ENCODE peak calls at places on chromosomes 2 and 18, in nine cellular contexts. One of them, this sample, is unnamed.

GRCh38 chr2:136399667-136400316 is 281.8 kb upstream of the CXCR4 start:
- DNase-seq in fibroblast of the aortic adventitia: no peak
- DNase-seq in HFF-Myc: no peak
- DNase-seq in RWPE1: peak; percentile 20
- DNase-seq in upper lobe of right lung: no peak
- DNase-seq in BJ: no peak
- DNase-seq in cardiac muscle cell: no peak
- DNase-seq in retinal pigment epithelial cell: no peak
- DNase-seq in astrocyte of the cerebellum: no peak
- DNase-seq in this sample: no peak

GRCh38 chr2:169415233-169415748 is 53.0 kb upstream of the LRP2 start:
- DNase-seq in fibroblast of the aortic adventitia: no peak
- DNase-seq in HFF-Myc: no peak
- DNase-seq in RWPE1: no peak
- DNase-seq in upper lobe of right lung: no peak
- DNase-seq in BJ: no peak
- DNase-seq in cardiac muscle cell: no peak
- DNase-seq in retinal pigment epithelial cell: no peak
- DNase-seq in astrocyte of the cerebellum: no peak
- DNase-seq in this sample: no peak

GRCh38 chr2:72051971-72052505 is 95.6 kb downstream of the CYP26B1 start:
- DNase-seq in fibroblast of the aortic adventitia: no peak
- DNase-seq in HFF-Myc: no peak
- DNase-seq in RWPE1: no peak
- DNase-seq in upper lobe of right lung: no peak
- DNase-seq in BJ: no peak
- DNase-seq in cardiac muscle cell: peak; percentile 30
- DNase-seq in retinal pigment epithelial cell: no peak
- DNase-seq in astrocyte of the cerebellum: no peak
- DNase-seq in this sample: no peak

GRCh38 chr2:240513544-240514287 is 44.1 kb downstream of the ANKMY1 start:
- DNase-seq in fibroblast of the aortic adventitia: peak; percentile 82
- DNase-seq in HFF-Myc: peak; percentile 48
- DNase-seq in RWPE1: peak; percentile 81
- DNase-seq in upper lobe of right lung: peak; percentile 93
- DNase-seq in BJ: peak; percentile 31
- DNase-seq in cardiac muscle cell: peak; percentile 85
- DNase-seq in retinal pigment epithelial cell: peak; percentile 17
- DNase-seq in astrocyte of the cerebellum: peak; percentile 44
- DNase-seq in this sample: peak; percentile 92

GRCh38 chr18:71426441-71426840 is 1117.7 kb downstream of the CBLN2 start:
- DNase-seq in fibroblast of the aortic adventitia: peak; percentile 6
- DNase-seq in HFF-Myc: no peak
- DNase-seq in RWPE1: no peak
- DNase-seq in upper lobe of right lung: no peak
- DNase-seq in BJ: no peak
- DNase-seq in cardiac muscle cell: no peak
- DNase-seq in retinal pigment epithelial cell: no peak
- DNase-seq in astrocyte of the cerebellum: no peak
- DNase-seq in this sample: no peak

GRCh38 chr2:160375037-160375436 is 118.6 kb downstream of the RBMS1 start:
- DNase-seq in fibroblast of the aortic adventitia: peak; percentile 73
- DNase-seq in HFF-Myc: no peak
- DNase-seq in RWPE1: no peak
- DNase-seq in upper lobe of right lung: no peak
- DNase-seq in BJ: no peak
- DNase-seq in cardiac muscle cell: peak; percentile 71
- DNase-seq in retinal pigment epithelial cell: no peak
- DNase-seq in astrocyte of the cerebellum: no peak
- DNase-seq in this sample: no peak

GRCh38 chr18:44693030-44693784 is 12.5 kb downstream of the SETBP1 start:
- DNase-seq in fibroblast of the aortic adventitia: peak; percentile 32
- DNase-seq in HFF-Myc: no peak
- DNase-seq in RWPE1: peak; percentile 26
- DNase-seq in upper lobe of right lung: no peak
- DNase-seq in BJ: no peak
- DNase-seq in cardiac muscle cell: no peak
- DNase-seq in retinal pigment epithelial cell: no peak
- DNase-seq in astrocyte of the cerebellum: no peak
- DNase-seq in this sample: no peak

GRCh38 chr2:98617149-98617548 is 8.8 kb downstream of the UNC50 start:
- DNase-seq in fibroblast of the aortic adventitia: no peak
- DNase-seq in HFF-Myc: no peak
- DNase-seq in RWPE1: no peak
- DNase-seq in upper lobe of right lung: no peak
- DNase-seq in BJ: no peak
- DNase-seq in cardiac muscle cell: no peak
- DNase-seq in retinal pigment epithelial cell: no peak
- DNase-seq in astrocyte of the cerebellum: no peak
- DNase-seq in this sample: no peak

GRCh38 chr2:135637456-135638087 is 104.1 kb upstream of the UBXN4 start:
- DNase-seq in fibroblast of the aortic adventitia: no peak
- DNase-seq in HFF-Myc: no peak
- DNase-seq in RWPE1: no peak
- DNase-seq in upper lobe of right lung: no peak
- DNase-seq in BJ: no peak
- DNase-seq in cardiac muscle cell: no peak
- DNase-seq in retinal pigment epithelial cell: no peak
- DNase-seq in astrocyte of the cerebellum: no peak
- DNase-seq in this sample: no peak

GRCh38 chr18:50268022-50268747 is 1.9 kb upstream of the CFAP53 start:
- DNase-seq in fibroblast of the aortic adventitia: peak; percentile 48
- DNase-seq in HFF-Myc: no peak
- DNase-seq in RWPE1: no peak
- DNase-seq in upper lobe of right lung: peak; percentile 92
- DNase-seq in BJ: no peak
- DNase-seq in cardiac muscle cell: peak; percentile 80
- DNase-seq in retinal pigment epithelial cell: peak; percentile 35
- DNase-seq in astrocyte of the cerebellum: no peak
- DNase-seq in this sample: peak; percentile 79

GRCh38 chr2:144785253-144785652 is 265.3 kb upstream of the ZEB2 start:
- DNase-seq in fibroblast of the aortic adventitia: no peak
- DNase-seq in HFF-Myc: no peak
- DNase-seq in RWPE1: no peak
- DNase-seq in upper lobe of right lung: peak; percentile 31
- DNase-seq in BJ: no peak
- DNase-seq in cardiac muscle cell: no peak
- DNase-seq in retinal pigment epithelial cell: no peak
- DNase-seq in astrocyte of the cerebellum: no peak
- DNase-seq in this sample: no peak

GRCh38 chr2:148603562-148603920 is 41.0 kb upstream of the EPC2 start:
- DNase-seq in fibroblast of the aortic adventitia: no peak
- DNase-seq in HFF-Myc: no peak
- DNase-seq in RWPE1: no peak
- DNase-seq in upper lobe of right lung: no peak
- DNase-seq in BJ: no peak
- DNase-seq in cardiac muscle cell: no peak
- DNase-seq in retinal pigment epithelial cell: no peak
- DNase-seq in astrocyte of the cerebellum: no peak
- DNase-seq in this sample: no peak

GRCh38 chr2:33033524-33034150 is 86.9 kb downstream of the LTBP1 start:
- DNase-seq in fibroblast of the aortic adventitia: peak; percentile 81
- DNase-seq in HFF-Myc: no peak
- DNase-seq in RWPE1: no peak
- DNase-seq in upper lobe of right lung: no peak
- DNase-seq in BJ: no peak
- DNase-seq in cardiac muscle cell: peak; percentile 75
- DNase-seq in retinal pigment epithelial cell: no peak
- DNase-seq in astrocyte of the cerebellum: peak; percentile 42
- DNase-seq in this sample: no peak

GRCh38 chr18:53380063-53380639 is 844.3 kb downstream of the MBD2 start:
- DNase-seq in fibroblast of the aortic adventitia: no peak
- DNase-seq in HFF-Myc: peak; percentile 2
- DNase-seq in RWPE1: peak; percentile 0
- DNase-seq in upper lobe of right lung: no peak
- DNase-seq in BJ: no peak
- DNase-seq in cardiac muscle cell: peak; percentile 54
- DNase-seq in retinal pigment epithelial cell: peak; percentile 7
- DNase-seq in astrocyte of the cerebellum: peak; percentile 46
- DNase-seq in this sample: no peak

GRCh38 chr2:164757934-164758695 is 83.5 kb downstream of the COBLL1 start:
- DNase-seq in fibroblast of the aortic adventitia: peak; percentile 80
- DNase-seq in HFF-Myc: no peak
- DNase-seq in RWPE1: no peak
- DNase-seq in upper lobe of right lung: no peak
- DNase-seq in BJ: peak; percentile 31
- DNase-seq in cardiac muscle cell: peak; percentile 85
- DNase-seq in retinal pigment epithelial cell: no peak
- DNase-seq in astrocyte of the cerebellum: peak; percentile 32
- DNase-seq in this sample: no peak

GRCh38 chr2:26470601-26471260 is 7.2 kb downstream of the OTOF start:
- DNase-seq in fibroblast of the aortic adventitia: no peak
- DNase-seq in HFF-Myc: no peak
- DNase-seq in RWPE1: no peak
- DNase-seq in upper lobe of right lung: no peak
- DNase-seq in BJ: no peak
- DNase-seq in cardiac muscle cell: no peak
- DNase-seq in retinal pigment epithelial cell: no peak
- DNase-seq in astrocyte of the cerebellum: no peak
- DNase-seq in this sample: no peak

GRCh38 chr2:14903709-14904374 is 271.3 kb downstream of the LRATD1 start:
- DNase-seq in fibroblast of the aortic adventitia: no peak
- DNase-seq in HFF-Myc: no peak
- DNase-seq in RWPE1: peak; percentile 12
- DNase-seq in upper lobe of right lung: peak; percentile 63
- DNase-seq in BJ: no peak
- DNase-seq in cardiac muscle cell: no peak
- DNase-seq in retinal pigment epithelial cell: no peak
- DNase-seq in astrocyte of the cerebellum: no peak
- DNase-seq in this sample: peak; percentile 22

GRCh38 chr2:239249781-239250180 is 151.0 kb downstream of the HDAC4 start:
- DNase-seq in fibroblast of the aortic adventitia: peak; percentile 71
- DNase-seq in HFF-Myc: peak; percentile 62
- DNase-seq in RWPE1: no peak
- DNase-seq in upper lobe of right lung: no peak
- DNase-seq in BJ: no peak
- DNase-seq in cardiac muscle cell: peak; percentile 84
- DNase-seq in retinal pigment epithelial cell: no peak
- DNase-seq in astrocyte of the cerebellum: no peak
- DNase-seq in this sample: no peak

GRCh38 chr18:48829443-48830149 is 121.2 kb downstream of the SMAD7 start:
- DNase-seq in fibroblast of the aortic adventitia: no peak
- DNase-seq in HFF-Myc: no peak
- DNase-seq in RWPE1: no peak
- DNase-seq in upper lobe of right lung: peak; percentile 42
- DNase-seq in BJ: no peak
- DNase-seq in cardiac muscle cell: no peak
- DNase-seq in retinal pigment epithelial cell: no peak
- DNase-seq in astrocyte of the cerebellum: no peak
- DNase-seq in this sample: no peak

GRCh38 chr2:233387667-233388528 is 33.6 kb downstream of the DGKD start:
- DNase-seq in fibroblast of the aortic adventitia: peak; percentile 98
- DNase-seq in HFF-Myc: peak; percentile 73
- DNase-seq in RWPE1: no peak
- DNase-seq in upper lobe of right lung: peak; percentile 86
- DNase-seq in BJ: peak; percentile 62
- DNase-seq in cardiac muscle cell: peak; percentile 98
- DNase-seq in retinal pigment epithelial cell: peak; percentile 90
- DNase-seq in astrocyte of the cerebellum: peak; percentile 94
- DNase-seq in this sample: peak; percentile 89

GRCh38 chr18:10057808-10058791 is 144.3 kb downstream of the VAPA start:
- DNase-seq in fibroblast of the aortic adventitia: peak; percentile 91
- DNase-seq in HFF-Myc: peak; percentile 85
- DNase-seq in RWPE1: peak; percentile 23
- DNase-seq in upper lobe of right lung: no peak
- DNase-seq in BJ: peak; percentile 73
- DNase-seq in cardiac muscle cell: peak; percentile 87
- DNase-seq in retinal pigment epithelial cell: no peak
- DNase-seq in astrocyte of the cerebellum: peak; percentile 80
- DNase-seq in this sample: no peak

GRCh38 chr2:106157416-106157815 is 36.7 kb downstream of the UXS1 start:
- DNase-seq in fibroblast of the aortic adventitia: no peak
- DNase-seq in HFF-Myc: no peak
- DNase-seq in RWPE1: no peak
- DNase-seq in upper lobe of right lung: no peak
- DNase-seq in BJ: no peak
- DNase-seq in cardiac muscle cell: no peak
- DNase-seq in retinal pigment epithelial cell: no peak
- DNase-seq in astrocyte of the cerebellum: no peak
- DNase-seq in this sample: no peak

DNA sequence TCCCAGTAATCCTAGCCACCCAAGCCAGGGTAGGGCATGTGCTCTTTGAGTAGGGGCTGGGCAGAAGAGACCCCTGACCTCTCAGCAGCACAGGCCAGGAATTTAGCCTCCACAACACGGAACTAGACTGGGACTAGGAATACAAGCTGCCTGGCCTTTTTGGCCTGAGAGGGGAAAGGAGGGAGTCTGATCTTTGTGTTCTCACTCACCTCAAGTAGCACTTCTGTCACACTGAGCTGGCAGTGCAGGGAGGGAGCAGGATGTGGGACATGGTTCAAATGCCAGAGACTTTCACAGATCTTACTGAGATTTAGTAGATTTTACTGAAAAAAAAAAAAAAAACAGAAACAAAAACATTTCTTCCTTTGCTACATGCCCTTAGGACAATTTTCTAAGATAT is 395.2 kb downstream of the CMPK2 start:
- DNase-seq in fibroblast of the aortic adventitia: no peak
- DNase-seq in HFF-Myc: no peak
- DNase-seq in RWPE1: no peak
- DNase-seq in upper lobe of right lung: no peak
- DNase-seq in BJ: no peak
- DNase-seq in cardiac muscle cell: no peak
- DNase-seq in retinal pigment epithelial cell: no peak
- DNase-seq in astrocyte of the cerebellum: no peak
- DNase-seq in this sample: no peak
- TF ChIP-seq CTCF in fibroblast of the aortic adventitia: no peak
- TF ChIP-seq CTCF in HFF-Myc: no peak
- TF ChIP-seq CTCF in RWPE1: no peak
- TF ChIP-seq CTCF in upper lobe of right lung: no peak
- TF ChIP-seq CTCF in BJ: no peak
- TF ChIP-seq CTCF in cardiac muscle cell: no peak
- TF ChIP-seq CTCF in retinal pigment epithelial cell: no peak
- TF ChIP-seq CTCF in astrocyte of the cerebellum: no peak
- TF ChIP-seq CTCF in this sample: no peak

GRCh38 chr2:222315443-222316121 is 16.8 kb upstream of the PAX3 start:
- DNase-seq in fibroblast of the aortic adventitia: no peak
- DNase-seq in HFF-Myc: no peak
- DNase-seq in RWPE1: no peak
- DNase-seq in upper lobe of right lung: no peak
- DNase-seq in BJ: no peak
- DNase-seq in cardiac muscle cell: no peak
- DNase-seq in retinal pigment epithelial cell: no peak
- DNase-seq in astrocyte of the cerebellum: no peak
- DNase-seq in this sample: no peak
- TF ChIP-seq CTCF in fibroblast of the aortic adventitia: no peak
- TF ChIP-seq CTCF in HFF-Myc: peak; percentile 11
- TF ChIP-seq CTCF in RWPE1: no peak
- TF ChIP-seq CTCF in upper lobe of right lung: no peak
- TF ChIP-seq CTCF in BJ: no peak
- TF ChIP-seq CTCF in cardiac muscle cell: no peak
- TF ChIP-seq CTCF in retinal pigment epithelial cell: peak; percentile 25
- TF ChIP-seq CTCF in astrocyte of the cerebellum: peak; percentile 25
- TF ChIP-seq CTCF in this sample: no peak

GRCh38 chr2:194819367-194819766 is 837.7 kb upstream of the SLC39A10 start:
- DNase-seq in fibroblast of the aortic adventitia: no peak
- DNase-seq in HFF-Myc: no peak
- DNase-seq in RWPE1: no peak
- DNase-seq in upper lobe of right lung: no peak
- DNase-seq in BJ: no peak
- DNase-seq in cardiac muscle cell: no peak
- DNase-seq in retinal pigment epithelial cell: peak; percentile 2
- DNase-seq in astrocyte of the cerebellum: no peak
- DNase-seq in this sample: no peak
- TF ChIP-seq CTCF in fibroblast of the aortic adventitia: no peak
- TF ChIP-seq CTCF in HFF-Myc: no peak
- TF ChIP-seq CTCF in RWPE1: peak; percentile 26
- TF ChIP-seq CTCF in upper lobe of right lung: no peak
- TF ChIP-seq CTCF in BJ: no peak
- TF ChIP-seq CTCF in cardiac muscle cell: no peak
- TF ChIP-seq CTCF in retinal pigment epithelial cell: peak; percentile 33
- TF ChIP-seq CTCF in astrocyte of the cerebellum: no peak
- TF ChIP-seq CTCF in this sample: no peak

GRCh38 chr2:196639180-196640030 is at the start of gene CCDC150:
- DNase-seq in fibroblast of the aortic adventitia: peak; percentile 90
- DNase-seq in HFF-Myc: peak; percentile 77
- DNase-seq in RWPE1: peak; percentile 96
- DNase-seq in upper lobe of right lung: peak; percentile 96
- DNase-seq in BJ: peak; percentile 66
- DNase-seq in cardiac muscle cell: peak; percentile 97
- DNase-seq in retinal pigment epithelial cell: peak; percentile 73
- DNase-seq in astrocyte of the cerebellum: peak; percentile 85
- DNase-seq in this sample: peak; percentile 95
- TF ChIP-seq CTCF in fibroblast of the aortic adventitia: peak; percentile 32
- TF ChIP-seq CTCF in HFF-Myc: no peak
- TF ChIP-seq CTCF in RWPE1: no peak
- TF ChIP-seq CTCF in upper lobe of right lung: no peak
- TF ChIP-seq CTCF in BJ: peak; percentile 53
- TF ChIP-seq CTCF in cardiac muscle cell: peak; percentile 31
- TF ChIP-seq CTCF in retinal pigment epithelial cell: peak; percentile 41
- TF ChIP-seq CTCF in astrocyte of the cerebellum: peak; percentile 33
- TF ChIP-seq CTCF in this sample: peak; percentile 11

This sample was measured in body of pancreas.